ENCODE peak calls at places on chromosomes 13 and 19, in ten cellular contexts. One of them, this sample, is unnamed. For H3K4me1, the result is how much of the 10 kb centered on the place peaks cover.

GRCh38 chr19:14719162-14719561 is 29.3 kb downstream of the ZNF333 start:
- ATAC-seq in body of pancreas: no peak
- ATAC-seq in RWPE2: no peak
- ATAC-seq in A549: no peak
- ATAC-seq in HepG2: no peak
- ATAC-seq in pancreas: no peak
- ATAC-seq in K562: no peak
- ATAC-seq in right cardiac atrium: no peak
- ATAC-seq in upper lobe of left lung: no peak
- ATAC-seq in heart right ventricle: no peak
- ATAC-seq in this sample: no peak

GRCh38 chr13:98324105-98324504 is 147.0 kb upstream of the RNF113B start:
- ATAC-seq in K562: no peak
- ATAC-seq in pancreas: no peak
- ATAC-seq in heart right ventricle: peak
- ATAC-seq in body of pancreas: no peak
- ATAC-seq in A549: no peak
- ATAC-seq in upper lobe of left lung: no peak
- ATAC-seq in HepG2: no peak
- ATAC-seq in RWPE2: no peak
- ATAC-seq in right cardiac atrium: peak
- ATAC-seq in this sample: peak

GRCh38 chr13:93309886-93310520 is 83.4 kb downstream of the GPC6 start:
- ATAC-seq in body of pancreas: no peak
- ATAC-seq in RWPE2: peak
- ATAC-seq in A549: peak
- ATAC-seq in upper lobe of left lung: no peak
- ATAC-seq in pancreas: no peak
- ATAC-seq in K562: peak
- ATAC-seq in right cardiac atrium: no peak
- ATAC-seq in heart right ventricle: no peak
- ATAC-seq in HepG2: no peak
- ATAC-seq in this sample: no peak

GRCh38 chr19:30326076-30326710 is 46.0 kb upstream of the ZNF536 start:
- ATAC-seq in RWPE2: no peak
- ATAC-seq in upper lobe of left lung: no peak
- ATAC-seq in heart right ventricle: peak
- ATAC-seq in A549: no peak
- ATAC-seq in right cardiac atrium: peak
- ATAC-seq in K562: no peak
- ATAC-seq in body of pancreas: no peak
- ATAC-seq in pancreas: no peak
- ATAC-seq in HepG2: no peak
- ATAC-seq in this sample: no peak

GRCh38 chr13:22789027-22789593 is 391.7 kb upstream of the SGCG start:
- ATAC-seq in right cardiac atrium: no peak
- ATAC-seq in HepG2: peak
- ATAC-seq in A549: no peak
- ATAC-seq in heart right ventricle: no peak
- ATAC-seq in upper lobe of left lung: no peak
- ATAC-seq in pancreas: no peak
- ATAC-seq in RWPE2: peak
- ATAC-seq in K562: no peak
- ATAC-seq in body of pancreas: no peak
- ATAC-seq in this sample: no peak

GRCh38 chr19:45733160-45733810 is at the start of gene MEIOSIN:
- ATAC-seq in pancreas: no peak
- ATAC-seq in upper lobe of left lung: no peak
- ATAC-seq in A549: no peak
- ATAC-seq in HepG2: no peak
- ATAC-seq in heart right ventricle: no peak
- ATAC-seq in K562: no peak
- ATAC-seq in right cardiac atrium: no peak
- ATAC-seq in RWPE2: no peak
- ATAC-seq in body of pancreas: no peak
- ATAC-seq in this sample: no peak

GRCh38 chr19:934865-935422 is 9.1 kb downstream of the ARID3A start:
- ATAC-seq in upper lobe of left lung: peak
- ATAC-seq in HepG2: peak
- ATAC-seq in body of pancreas: peak
- ATAC-seq in pancreas: peak
- ATAC-seq in A549: peak
- ATAC-seq in right cardiac atrium: peak
- ATAC-seq in RWPE2: peak
- ATAC-seq in heart right ventricle: peak
- ATAC-seq in K562: no peak
- ATAC-seq in this sample: peak

GRCh38 chr19:55117063-55117635 is 288 bp downstream of the PPP1R12C start:
- ATAC-seq in RWPE2: no peak
- ATAC-seq in heart right ventricle: no peak
- ATAC-seq in body of pancreas: peak
- ATAC-seq in upper lobe of left lung: no peak
- ATAC-seq in right cardiac atrium: no peak
- ATAC-seq in A549: peak
- ATAC-seq in K562: peak
- ATAC-seq in pancreas: no peak
- ATAC-seq in HepG2: peak
- ATAC-seq in this sample: peak

GRCh38 chr13:76552373-76552772 is 333.8 kb downstream of the KCTD12 start:
- ATAC-seq in K562: no peak
- ATAC-seq in body of pancreas: no peak
- ATAC-seq in HepG2: no peak
- ATAC-seq in A549: no peak
- ATAC-seq in upper lobe of left lung: no peak
- ATAC-seq in right cardiac atrium: no peak
- ATAC-seq in pancreas: no peak
- ATAC-seq in heart right ventricle: no peak
- ATAC-seq in RWPE2: no peak
- ATAC-seq in this sample: no peak

GRCh38 chr19:56837492-56837891 is 3.0 kb downstream of the PEG3 start:
- ATAC-seq in RWPE2: peak
- ATAC-seq in upper lobe of left lung: peak
- ATAC-seq in HepG2: peak
- ATAC-seq in right cardiac atrium: peak
- ATAC-seq in K562: no peak
- ATAC-seq in body of pancreas: peak
- ATAC-seq in A549: no peak
- ATAC-seq in pancreas: peak
- ATAC-seq in heart right ventricle: peak
- ATAC-seq in this sample: peak

GRCh38 chr19:8046569-8047165 is 5.9 kb upstream of the CCL25 start:
- ATAC-seq in body of pancreas: no peak
- ATAC-seq in heart right ventricle: no peak
- ATAC-seq in pancreas: no peak
- ATAC-seq in RWPE2: no peak
- ATAC-seq in right cardiac atrium: no peak
- ATAC-seq in HepG2: no peak
- ATAC-seq in K562: no peak
- ATAC-seq in A549: no peak
- ATAC-seq in upper lobe of left lung: no peak
- ATAC-seq in this sample: no peak

GRCh38 chr19:19475845-19476828 is 39.2 kb downstream of the TSSK6 start:
- ATAC-seq in body of pancreas: no peak
- ATAC-seq in pancreas: no peak
- ATAC-seq in right cardiac atrium: peak
- ATAC-seq in K562: peak
- ATAC-seq in heart right ventricle: peak
- ATAC-seq in A549: peak
- ATAC-seq in RWPE2: peak
- ATAC-seq in HepG2: peak
- ATAC-seq in upper lobe of left lung: no peak
- ATAC-seq in this sample: peak

GRCh38 chr13:99354371-99354951 is 47.3 kb upstream of the GPR183 start:
- ATAC-seq in RWPE2: no peak
- ATAC-seq in K562: no peak
- ATAC-seq in pancreas: no peak
- ATAC-seq in right cardiac atrium: no peak
- ATAC-seq in body of pancreas: no peak
- ATAC-seq in heart right ventricle: no peak
- ATAC-seq in upper lobe of left lung: no peak
- ATAC-seq in A549: no peak
- ATAC-seq in HepG2: no peak
- ATAC-seq in this sample: no peak

GRCh38 chr13:67133476-67133875 is 96.7 kb downstream of the PCDH9 start:
- ATAC-seq in body of pancreas: no peak
- ATAC-seq in K562: no peak
- ATAC-seq in right cardiac atrium: no peak
- ATAC-seq in HepG2: no peak
- ATAC-seq in pancreas: no peak
- ATAC-seq in upper lobe of left lung: no peak
- ATAC-seq in A549: no peak
- ATAC-seq in RWPE2: no peak
- ATAC-seq in heart right ventricle: no peak
- ATAC-seq in this sample: no peak

GRCh38 chr19:2888739-2889224 is 11.9 kb upstream of the ZNF57 start:
- ATAC-seq in A549: no peak
- ATAC-seq in RWPE2: peak
- ATAC-seq in pancreas: peak
- ATAC-seq in heart right ventricle: no peak
- ATAC-seq in HepG2: no peak
- ATAC-seq in right cardiac atrium: peak
- ATAC-seq in K562: no peak
- ATAC-seq in body of pancreas: no peak
- ATAC-seq in upper lobe of left lung: peak
- ATAC-seq in this sample: no peak

GRCh38 chr13:37869506-37869755 is 141 bp downstream of the TRPC4 start:
- ATAC-seq in right cardiac atrium: peak
- ATAC-seq in K562: no peak
- ATAC-seq in heart right ventricle: peak
- ATAC-seq in HepG2: peak
- ATAC-seq in RWPE2: peak
- ATAC-seq in body of pancreas: peak
- ATAC-seq in upper lobe of left lung: no peak
- ATAC-seq in A549: no peak
- ATAC-seq in pancreas: peak
- ATAC-seq in this sample: no peak

DNA sequence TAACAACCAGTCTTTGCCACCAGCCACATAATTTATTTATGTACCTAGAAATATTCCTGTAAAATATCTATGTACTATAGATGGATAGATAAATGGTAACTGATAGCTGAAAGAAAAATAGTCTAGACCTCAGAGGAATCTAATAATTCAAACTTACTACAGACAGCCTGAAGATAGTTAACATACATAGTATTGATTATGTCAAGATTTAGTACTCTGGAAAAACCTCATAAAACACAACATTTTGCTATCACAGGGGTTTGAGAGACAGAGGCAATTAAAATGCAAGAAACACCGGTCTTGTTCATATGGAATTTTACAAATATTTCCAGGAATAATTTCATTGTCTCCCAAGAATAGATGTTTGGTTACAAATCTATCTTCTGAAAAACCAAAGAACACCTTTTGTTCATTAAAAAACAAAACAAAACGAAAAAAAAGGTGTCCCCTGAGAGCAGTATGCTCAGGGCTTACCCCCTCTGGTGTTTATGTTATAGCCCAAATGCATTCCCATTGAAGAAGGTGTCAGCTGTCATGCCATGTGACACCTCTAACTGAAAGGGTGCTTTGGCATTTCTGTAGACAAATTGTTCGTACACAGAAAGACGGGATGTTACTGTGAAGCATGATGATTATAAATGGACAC is 507.6 kb downstream of the TBC1D4 start:
- ATAC-seq in body of pancreas: no peak
- ATAC-seq in A549: no peak
- ATAC-seq in upper lobe of left lung: no peak
- ATAC-seq in HepG2: no peak
- ATAC-seq in RWPE2: no peak
- ATAC-seq in pancreas: no peak
- ATAC-seq in right cardiac atrium: no peak
- ATAC-seq in K562: no peak
- ATAC-seq in heart right ventricle: no peak
- ATAC-seq in this sample: no peak
- H3K4me1 ChIP-seq in body of pancreas: under half
- H3K4me1 ChIP-seq in A549: under half
- H3K4me1 ChIP-seq in upper lobe of left lung: under half
- H3K4me1 ChIP-seq in HepG2: under half
- H3K4me1 ChIP-seq in RWPE2: under half
- H3K4me1 ChIP-seq in pancreas: under half
- H3K4me1 ChIP-seq in right cardiac atrium: under half
- H3K4me1 ChIP-seq in K562: under half
- H3K4me1 ChIP-seq in heart right ventricle: under half
- H3K4me1 ChIP-seq in this sample: under half

GRCh38 chr19:42473686-42474085 is 30.9 kb upstream of the CXCL17 start:
- ATAC-seq in HepG2: no peak
- ATAC-seq in RWPE2: no peak
- ATAC-seq in A549: no peak
- ATAC-seq in heart right ventricle: no peak
- ATAC-seq in body of pancreas: no peak
- ATAC-seq in K562: no peak
- ATAC-seq in upper lobe of left lung: no peak
- ATAC-seq in pancreas: no peak
- ATAC-seq in right cardiac atrium: no peak
- ATAC-seq in this sample: no peak
- H3K4me1 ChIP-seq in HepG2: under half
- H3K4me1 ChIP-seq in RWPE2: under half
- H3K4me1 ChIP-seq in A549: under half
- H3K4me1 ChIP-seq in heart right ventricle: under half
- H3K4me1 ChIP-seq in body of pancreas: under half
- H3K4me1 ChIP-seq in K562: under half
- H3K4me1 ChIP-seq in upper lobe of left lung: under half
- H3K4me1 ChIP-seq in pancreas: under half
- H3K4me1 ChIP-seq in right cardiac atrium: under half
- H3K4me1 ChIP-seq in this sample: under half

DNA sequence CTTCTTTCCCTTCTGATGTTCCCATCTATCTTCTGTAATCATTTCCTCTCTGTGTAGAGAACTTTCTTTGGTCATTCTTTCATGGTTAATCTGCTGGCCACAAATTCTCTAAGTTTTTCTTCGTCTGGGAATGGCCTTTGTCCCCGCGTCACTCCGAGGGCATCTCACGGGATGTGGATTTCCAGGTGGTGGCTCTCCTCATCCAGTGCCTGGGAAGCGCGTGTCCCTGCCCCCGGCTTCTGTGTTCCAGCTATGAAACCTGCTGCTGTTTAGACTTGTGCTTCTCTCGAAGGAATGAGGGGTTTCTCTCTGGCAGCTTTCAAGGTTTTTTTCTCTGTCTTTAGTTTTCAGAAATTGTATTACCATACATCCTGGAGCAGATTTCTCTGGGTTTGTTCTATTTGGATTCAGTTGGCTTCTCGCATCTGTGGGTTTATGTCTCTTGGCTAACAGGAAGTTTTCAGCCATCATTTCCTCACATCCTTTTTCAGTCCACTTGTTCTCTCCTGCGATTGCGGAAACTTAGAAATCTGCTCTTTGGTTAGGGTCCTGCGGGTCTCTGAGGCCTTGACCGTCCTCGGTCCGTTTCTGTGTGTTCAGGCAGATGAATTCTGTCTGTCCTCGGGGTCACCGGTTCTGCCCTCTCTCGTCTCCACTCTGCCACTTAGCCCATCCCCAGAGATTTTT is 36.9 kb upstream of the DCUN1D2 start:
- ATAC-seq in RWPE2: no peak
- ATAC-seq in body of pancreas: no peak
- ATAC-seq in K562: no peak
- ATAC-seq in upper lobe of left lung: no peak
- ATAC-seq in right cardiac atrium: no peak
- ATAC-seq in heart right ventricle: no peak
- ATAC-seq in HepG2: no peak
- ATAC-seq in A549: no peak
- ATAC-seq in pancreas: no peak
- ATAC-seq in this sample: no peak
- H3K4me1 ChIP-seq in RWPE2: under half
- H3K4me1 ChIP-seq in body of pancreas: under half
- H3K4me1 ChIP-seq in K562: under half
- H3K4me1 ChIP-seq in upper lobe of left lung: under half
- H3K4me1 ChIP-seq in right cardiac atrium: under half
- H3K4me1 ChIP-seq in heart right ventricle: under half
- H3K4me1 ChIP-seq in HepG2: under half
- H3K4me1 ChIP-seq in A549: under half
- H3K4me1 ChIP-seq in pancreas: under half
- H3K4me1 ChIP-seq in this sample: under half

GRCh38 chr13:71870036-71870435 is 3.0 kb upstream of the DACH1 start:
- ATAC-seq in heart right ventricle: no peak
- ATAC-seq in upper lobe of left lung: no peak
- ATAC-seq in right cardiac atrium: no peak
- ATAC-seq in RWPE2: no peak
- ATAC-seq in K562: no peak
- ATAC-seq in A549: no peak
- ATAC-seq in HepG2: no peak
- ATAC-seq in pancreas: no peak
- ATAC-seq in body of pancreas: no peak
- ATAC-seq in this sample: no peak
- H3K4me1 ChIP-seq in heart right ventricle: under half
- H3K4me1 ChIP-seq in upper lobe of left lung: under half
- H3K4me1 ChIP-seq in right cardiac atrium: under half
- H3K4me1 ChIP-seq in RWPE2: under half
- H3K4me1 ChIP-seq in K562: under half
- H3K4me1 ChIP-seq in A549: under half
- H3K4me1 ChIP-seq in HepG2: under half
- H3K4me1 ChIP-seq in pancreas: under half
- H3K4me1 ChIP-seq in body of pancreas: under half
- H3K4me1 ChIP-seq in this sample: under half

This sample was measured in gastroesophageal sphincter.